ENCODE peak calls at places on chromosomes 13 and 19, in four cellular contexts. N, J, D and T are unnamed samples.
A peak's percentile ranks its signal among the peaks of the same experiment; 100 is the strongest.

GRCh38 chr13:44899967-44900366 is 89.3 kb downstream of the NUFIP1 start:
- DNase-seq in N (no peak), D (no peak), J (no peak), T (no peak)

GRCh38 chr19:31539386-31539785 is 190.2 kb upstream of the TSHZ3 start:
- DNase-seq in N (no peak), J (no peak), D (no peak), T (no peak)

GRCh38 chr19:52307275-52307674 is 10.3 kb downstream of the ZNF480 start:
- DNase-seq in N (no peak), J (no peak), D (no peak), T (no peak)

GRCh38 chr19:50792246-50792851 is 2.1 kb downstream of the ACP4 start:
- DNase-seq in D (no peak), J (no peak), N (no peak), T (no peak)

GRCh38 chr19:46903458-46903857 is 42.7 kb downstream of the ARHGAP35 start:
- DNase-seq in D (no peak), N (no peak), J (no peak), T (no peak)

GRCh38 chr13:71773534-71773933 is 93.5 kb downstream of the DACH1 start:
- DNase-seq in N (no peak), J (no peak), D (no peak), T (no peak)

GRCh38 chr13:39039033-39039432 is 777 bp downstream of the NHLRC3 start:
- DNase-seq in D (no peak), J (no peak), N (no peak), T (no peak)

GRCh38 chr13:37681295-37682032 is 82.9 kb upstream of the POSTN start:
- DNase-seq in N (no peak), J (no peak), D (no peak), T (no peak)

GRCh38 chr13:41542281-41542680 is 84.9 kb downstream of the RGCC start:
- DNase-seq in N (no peak), J (no peak), D (no peak), T (no peak)

GRCh38 chr13:51305558-51305957 is 33.9 kb upstream of the SERPINE3 start:
- DNase-seq in N (no peak), D (no peak), J (no peak), T (no peak)

GRCh38 chr13:41675306-41675705 is 218.0 kb downstream of the RGCC start:
- DNase-seq in D (no peak), N (no peak), J (no peak), T (peak; percentile 54)

GRCh38 chr13:110555601-110556223 is 5.8 kb downstream of the RAB20 start:
- DNase-seq in D (no peak), N (peak; percentile 84), J (no peak), T (no peak)

GRCh38 chr13:103605546-103606326 is 539.5 kb upstream of the SLC10A2 start:
- DNase-seq in J (no peak), N (no peak), D (no peak), T (no peak)